ENCODE peak calls at places on chromosome 22, in five cellular contexts. I is IMR-90; S is GM04503; F is activated CD4-positive, alpha-beta memory T cell treated with anti-CD3 and anti-CD28 coated beads, Interleukin-2, amount 10 ng/mL, durations not matched to agents 7 days and 5 days; T is HFF-Myc. B is an unnamed sample.
A peak's percentile ranks its signal among the peaks of the same experiment; 100 is the strongest.

GRCh38 chr22:40396882-40397281 is 26.5 kb downstream of the SGSM3 start:
- DNase-seq in F (no peak), T (peak; percentile 36), S (no peak), I (peak; percentile 88), B (no peak)

GRCh38 chr22:40719599-40719998 is 40.3 kb downstream of the MCHR1 start:
- DNase-seq in F (no peak), I (no peak), T (no peak), S (no peak), B (no peak)

GRCh38 chr22:24819941-24820461 is 14.0 kb downstream of the SGSM1 start:
- DNase-seq in F (no peak), S (no peak), I (no peak), T (no peak), B (peak; percentile 52)

GRCh38 chr22:29517215-29517908 is 36.2 kb downstream of the THOC5 start:
- DNase-seq in T (no peak), S (no peak), I (no peak), F (no peak), B (peak; percentile 44)

GRCh38 chr22:29258407-29259252 is 9.2 kb downstream of the RHBDD3 start:
- DNase-seq in T (no peak), F (no peak), I (no peak), S (no peak), B (no peak)

GRCh38 chr22:44393066-44393465 is 80.3 kb upstream of the SHISAL1 start:
- DNase-seq in I (no peak), S (no peak), T (no peak), F (no peak), B (no peak)

GRCh38 chr22:19174106-19175025 is 4.2 kb downstream of the SLC25A1 start:
- DNase-seq in S (peak; percentile 79), I (peak; percentile 42), T (peak; percentile 67), F (no peak), B (peak; percentile 38)

GRCh38 chr22:48397531-48398180 is 1430.0 kb downstream of the BRD1 start:
- DNase-seq in T (no peak), F (no peak), S (no peak), I (no peak), B (no peak)

GRCh38 chr22:29306175-29306829 is at the start of gene GAS2L1:
- DNase-seq in S (peak; percentile 31), T (peak; percentile 33), I (peak; percentile 73), F (peak; percentile 74), B (peak; percentile 89)

GRCh38 chr22:33018232-33018864 is 39.8 kb downstream of the SYN3 start:
- DNase-seq in F (peak; percentile 35), S (no peak), T (peak; percentile 14), I (peak; percentile 29), B (peak; percentile 77)

GRCh38 chr22:27835446-27835845 is 33.9 kb upstream of the MN1 start:
- DNase-seq in S (no peak), T (no peak), I (peak; percentile 41), F (no peak), B (no peak)

GRCh38 chr22:38240734-38241252 is 32.0 kb downstream of the TMEM184B start:
- DNase-seq in S (peak; percentile 65), F (no peak), I (peak; percentile 91), T (peak; percentile 46), B (no peak)

GRCh38 chr22:46060292-46061123 is 83.5 kb upstream of the WNT7B start:
- DNase-seq in I (no peak), F (no peak), T (no peak), S (peak; percentile 34), B (peak; percentile 15)

GRCh38 chr22:43867839-43868652 is 5.7 kb upstream of the SULT4A1 start:
- DNase-seq in I (peak; percentile 73), S (no peak), F (peak; percentile 42), T (peak; percentile 40), B (peak; percentile 63)

GRCh38 chr22:20451920-20452319 is 14.3 kb upstream of the SCARF2 start:
- DNase-seq in S (no peak), T (no peak), F (no peak), I (no peak), B (no peak)

GRCh38 chr22:20169253-20169822 is 18.5 kb upstream of the CCDC188 start:
- DNase-seq in I (no peak), S (no peak), F (no peak), T (no peak), B (no peak)

GRCh38 chr22:34019190-34019845 is 99.0 kb upstream of the LARGE1 start:
- DNase-seq in F (no peak), T (no peak), I (no peak), S (no peak), B (no peak)